ENCODE peak calls at places on chromosomes 13 and 19, in six cellular contexts. X is LHCN-M2; Z is stimulated activated CD8-positive, alpha-beta memory T cell treated with anti-CD3 and anti-CD28 coated beads, Interleukin-7, amount 100 ng/mL, for 1 hour; J is fibroblast of villous mesenchyme; R is neural crest cell; M is activated CD4-positive, CD25-positive, alpha-beta regulatory T cell treated with anti-CD3 and anti-CD28 coated beads, Interleukin-2, amount 50 U/mL, for 16 hours. H is an unnamed sample.

GRCh38 chr13:79128158-79128557 is 277.9 kb downstream of the RBM26 start:
- DNase-seq in Z (no peak), J (peak), R (no peak), X (peak), M (no peak), H (no peak)

GRCh38 chr19:27935669-27936068 is 1277.3 kb downstream of the UQCRFS1 start:
- DNase-seq in M (no peak), X (no peak), Z (no peak), R (no peak), J (no peak), H (no peak)

GRCh38 chr19:12784394-12784870 is 6.9 kb upstream of the JUNB start:
- DNase-seq in J (peak), R (no peak), M (no peak), Z (no peak), X (no peak), H (no peak)

GRCh38 chr19:27887946-27888345 is 1325.0 kb downstream of the UQCRFS1 start:
- DNase-seq in Z (no peak), R (no peak), J (no peak), M (no peak), X (no peak), H (no peak)

GRCh38 chr13:112796190-112796915 is 106.5 kb downstream of the ATP11A start:
- DNase-seq in X (peak), Z (no peak), M (no peak), J (peak), R (no peak), H (no peak)

GRCh38 chr13:75302031-75302430 is 179.9 kb downstream of the TBC1D4 start:
- DNase-seq in M (no peak), R (no peak), Z (no peak), X (no peak), J (peak), H (no peak)

GRCh38 chr13:100434010-100434763 is 154.4 kb downstream of the GGACT start:
- DNase-seq in R (no peak), Z (no peak), J (peak), M (no peak), X (peak), H (no peak)

GRCh38 chr19:1884719-1885334 is 469 bp downstream of the ABHD17A start:
- DNase-seq in Z (no peak), J (no peak), R (no peak), M (no peak), X (no peak), H (no peak)

GRCh38 chr13:51931606-51932005 is 69.8 kb downstream of the CCDC70 start:
- DNase-seq in J (no peak), R (no peak), M (no peak), Z (no peak), X (no peak), H (no peak)

GRCh38 chr19:41403181-41403970 is 5.8 kb downstream of the BCKDHA start:
- DNase-seq in R (no peak), Z (no peak), X (no peak), J (no peak), M (no peak), H (no peak)

GRCh38 chr13:65032825-65033224 is 2197.3 kb downstream of the PCDH9 start:
- DNase-seq in M (no peak), Z (no peak), R (no peak), X (no peak), J (no peak), H (no peak)

GRCh38 chr13:111906306-111906705 is 160.6 kb upstream of the SOX1 start:
- DNase-seq in X (no peak), Z (no peak), M (no peak), J (no peak), R (no peak), H (no peak)

GRCh38 chr13:59776924-59777690 is 386.6 kb downstream of the DIAPH3 start:
- DNase-seq in M (no peak), Z (no peak), J (peak), R (no peak), X (peak), H (no peak)

GRCh38 chr19:782195-783043 is 14.8 kb upstream of the PTBP1 start:
- DNase-seq in R (no peak), M (no peak), J (no peak), Z (no peak), X (peak), H (no peak)

GRCh38 chr13:114115191-114115671 is 17.2 kb downstream of the RASA3 start:
- DNase-seq in Z (no peak), M (no peak), R (no peak), J (peak), X (peak), H (no peak)

GRCh38 chr19:35268546-35269424 is at the start of gene USF2:
- DNase-seq in M (no peak), Z (no peak), J (peak), X (peak), R (peak), H (no peak)

GRCh38 chr13:93690139-93690538 is 463.5 kb downstream of the GPC6 start:
- DNase-seq in X (peak), Z (no peak), J (peak), R (peak), M (no peak), H (no peak)

GRCh38 chr19:56315076-56315828 is 613 bp upstream of the ZSCAN5A start:
- DNase-seq in Z (peak), R (peak), X (peak), J (peak), M (peak), H (peak)

GRCh38 chr13:81927347-81927746 is 1586.4 kb upstream of the SPRY2 start:
- DNase-seq in X (no peak), R (no peak), J (no peak), Z (no peak), M (no peak), H (no peak)

GRCh38 chr19:49672131-49672919 is 4.7 kb upstream of the PRMT1 start:
- DNase-seq in R (peak), M (peak), Z (peak), J (peak), X (peak), H (no peak)

GRCh38 chr13:27138457-27139093 is 33.0 kb downstream of the USP12 start:
- DNase-seq in X (no peak), R (no peak), J (no peak), M (no peak), Z (no peak), H (no peak)

GRCh38 chr19:55426042-55426441 is 17.1 kb downstream of the SHISA7 start:
- DNase-seq in J (no peak), X (no peak), Z (no peak), R (no peak), M (no peak), H (no peak)

GRCh38 chr19:33462112-33462726 is 59.4 kb downstream of the PEPD start:
- DNase-seq in M (no peak), R (no peak), X (no peak), J (no peak), Z (no peak), H (no peak)

GRCh38 chr13:49495783-49496762 is at the start of gene PHF11:
- DNase-seq in X (peak), R (peak), M (peak), Z (peak), J (peak), H (peak)